ENCODE peak calls at places on chromosomes 2 and 18, in seven cellular contexts. K is sigmoid colon, Y is OCI-LY7, J is thoracic aorta, C is WTC11, W is kidney, F is choroid plexus epithelial cell. H is an unnamed sample.

GRCh38 chr2:54549912-54550518 is 93.9 kb downstream of the SPTBN1 start:
- DNase-seq in K (no peak), Y (no peak), J (no peak), C (no peak), W (no peak), F (no peak), H (no peak)

GRCh38 chr2:198930170-198930569 is 527.6 kb downstream of the SATB2 start:
- DNase-seq in K (no peak), Y (peak; percentile 25), J (no peak), C (peak; percentile 38), W (no peak), F (no peak), H (no peak)

GRCh38 chr2:110115291-110116032 is at the start of gene MALL:
- DNase-seq in K (no peak), Y (no peak), J (no peak), C (no peak), W (peak; percentile 75), F (no peak), H (no peak)

GRCh38 chr2:145744541-145745386 is 1224.8 kb upstream of the ZEB2 start:
- DNase-seq in K (no peak), Y (no peak), J (no peak), C (no peak), W (no peak), F (peak; percentile 92), H (no peak)

GRCh38 chr2:67600472-67600871 is 203.3 kb downstream of the ETAA1 start:
- DNase-seq in K (no peak), Y (no peak), J (no peak), C (peak; percentile 81), W (no peak), F (no peak), H (no peak)

GRCh38 chr2:19646987-19647386 is 254.8 kb downstream of the TTC32 start:
- DNase-seq in K (no peak), Y (no peak), J (no peak), C (no peak), W (no peak), F (no peak), H (no peak)

GRCh38 chr2:197998702-197999101 is 194.3 kb downstream of the PLCL1 start:
- DNase-seq in K (no peak), Y (no peak), J (no peak), C (no peak), W (no peak), F (no peak), H (no peak)

GRCh38 chr2:109669731-109670130 is 55.6 kb downstream of the SOWAHC start:
- DNase-seq in K (peak; percentile 61), Y (no peak), J (no peak), C (no peak), W (no peak), F (no peak), H (no peak)

GRCh38 chr18:12543697-12544096 is 114.2 kb downstream of the SPIRE1 start:
- DNase-seq in K (no peak), Y (no peak), J (no peak), C (no peak), W (no peak), F (peak; percentile 57), H (no peak)

GRCh38 chr2:43737097-43737854 is 36.6 kb upstream of the DYNC2LI1 start:
- DNase-seq in K (no peak), Y (no peak), J (peak; percentile 22), C (no peak), W (no peak), F (peak; percentile 97), H (no peak)

GRCh38 chr18:41096504-41096903 is 858.5 kb upstream of the PIK3C3 start:
- DNase-seq in K (no peak), Y (no peak), J (no peak), C (peak; percentile 8), W (no peak), F (peak; percentile 76), H (no peak)

GRCh38 chr2:10608273-10608672 is 81.5 kb downstream of the NOL10 start:
- DNase-seq in K (no peak), Y (no peak), J (no peak), C (no peak), W (no peak), F (no peak), H (no peak)

GRCh38 chr2:48755473-48755872 is at the start of gene LHCGR:
- DNase-seq in K (no peak), Y (no peak), J (no peak), C (peak; percentile 59), W (no peak), F (peak; percentile 19), H (peak; percentile 93)

GRCh38 chr2:28606986-28607441 is 111.2 kb downstream of the PLB1 start:
- DNase-seq in K (peak; percentile 82), Y (no peak), J (no peak), C (peak; percentile 32), W (no peak), F (peak; percentile 44), H (peak; percentile 46)
- TF ChIP-seq CTCF in K (no peak), Y (no peak), J (no peak), C (no peak), W (no peak), F (peak; percentile 38), H (peak; percentile 30)

GRCh38 chr2:63494100-63494499 is 94.2 kb downstream of the WDPCP start:
- DNase-seq in K (no peak), Y (no peak), J (no peak), C (no peak), W (no peak), F (no peak), H (no peak)

GRCh38 chr2:63486861-63487290 is 101.4 kb downstream of the WDPCP start:
- DNase-seq in K (no peak), Y (no peak), J (no peak), C (no peak), W (no peak), F (peak; percentile 10), H (no peak)

GRCh38 chr2:63484481-63484880 is 103.8 kb downstream of the WDPCP start:
- DNase-seq in K (no peak), Y (no peak), J (no peak), C (no peak), W (no peak), F (no peak), H (no peak)

GRCh38 chr2:63484901-63485300 is 103.4 kb downstream of the WDPCP start:
- DNase-seq in K (no peak), Y (no peak), J (no peak), C (no peak), W (no peak), F (no peak), H (no peak)

GRCh38 chr2:63488118-63488713 is 100.1 kb downstream of the WDPCP start:
- DNase-seq in K (no peak), Y (no peak), J (no peak), C (no peak), W (no peak), F (peak; percentile 73), H (no peak)
- TF ChIP-seq CTCF in K (no peak), Y (peak; percentile 74), J (peak; percentile 27), C (peak; percentile 35), W (peak; percentile 30), F (peak; percentile 86), H (peak; percentile 93)

GRCh38 chr2:60453896-60454295 is 99.6 kb downstream of the BCL11A start:
- DNase-seq in K (no peak), Y (no peak), J (no peak), C (no peak), W (no peak), F (no peak), H (no peak)

GRCh38 chr2:60459896-60460295 is 93.6 kb downstream of the BCL11A start:
- DNase-seq in K (no peak), Y (no peak), J (no peak), C (no peak), W (no peak), F (no peak), H (no peak)

GRCh38 chr2:60460577-60461420 is 92.7 kb downstream of the BCL11A start:
- DNase-seq in K (no peak), Y (no peak), J (no peak), C (no peak), W (peak; percentile 60), F (no peak), H (no peak)

GRCh38 chr2:60453301-60453700 is 100.2 kb downstream of the BCL11A start:
- DNase-seq in K (no peak), Y (no peak), J (no peak), C (peak; percentile 92), W (peak; percentile 64), F (no peak), H (no peak)

GRCh38 chr2:60456115-60456770 is 97.2 kb downstream of the BCL11A start:
- DNase-seq in K (no peak), Y (no peak), J (no peak), C (no peak), W (no peak), F (no peak), H (no peak)
- TF ChIP-seq CTCF in K (no peak), Y (peak; percentile 61), J (no peak), C (no peak), W (no peak), F (peak; percentile 42), H (no peak)

GRCh38 chr18:9105420-9105819 is 2.9 kb downstream of the NDUFV2 start:
- DNase-seq in K (no peak), Y (no peak), J (no peak), C (no peak), W (no peak), F (no peak), H (no peak)

GRCh38 chr18:9101730-9102390 is 639 bp upstream of the NDUFV2 start:
- DNase-seq in K (no peak), Y (peak; percentile 78), J (no peak), C (no peak), W (no peak), F (peak; percentile 83), H (no peak)

GRCh38 chr18:9102391-9103216 is at the start of gene NDUFV2:
- DNase-seq in K (peak; percentile 98), Y (peak; percentile 97), J (peak; percentile 81), C (peak; percentile 98), W (peak; percentile 99), F (peak; percentile 98), H (peak; percentile 98)

GRCh38 chr18:9104244-9104901 is 1.9 kb downstream of the NDUFV2 start:
- DNase-seq in K (no peak), Y (no peak), J (no peak), C (no peak), W (no peak), F (no peak), H (no peak)

DNA sequence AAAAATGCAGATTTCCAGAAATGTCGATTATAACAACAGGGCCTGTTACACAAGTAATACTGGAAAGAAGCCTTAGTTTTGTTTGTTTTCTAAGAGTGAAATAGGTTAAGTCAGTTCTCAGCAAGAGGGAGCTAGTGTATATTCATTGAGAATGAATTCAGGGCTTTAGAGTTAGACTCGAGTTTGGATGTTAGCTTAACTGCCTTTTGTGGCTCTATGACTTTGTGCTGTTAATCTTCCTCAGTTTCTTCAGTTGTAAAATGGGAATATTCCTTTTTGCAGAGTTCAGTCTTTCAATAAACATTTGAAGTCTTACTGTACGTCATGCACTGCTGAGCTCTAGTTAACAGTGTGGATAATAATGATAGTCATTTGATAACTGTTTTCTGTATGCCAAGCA is 989 bp downstream of the NDUFV2 start:
- DNase-seq in K (no peak), Y (peak; percentile 45), J (no peak), C (no peak), W (no peak), F (peak; percentile 56), H (no peak)
- TF ChIP-seq CTCF in K (no peak), Y (peak; percentile 62), J (no peak), C (no peak), W (no peak), F (no peak), H (peak; percentile 73)

H was measured in chondrocyte.